ENCODE peak calls at places on chromosomes 12 and 14, in eight cellular contexts. V is naive thymus-derived CD4-positive, alpha-beta T cell; I is left lung; M is CD8-positive, alpha-beta memory T cell; W is A549; C is endodermal cell; K is Panc1; L is tibial artery. B is an unnamed sample.

GRCh38 chr14:21825147-21825743 is 151.6 kb upstream of the OR4E1 start:
- DNase-seq in K (no peak), C (peak; percentile 77), V (peak; percentile 51), W (peak; percentile 59), M (peak; percentile 34), I (no peak), L (no peak), B (no peak)

GRCh38 chr12:25761356-25761755 is 197.1 kb upstream of the RASSF8 start:
- DNase-seq in I (no peak), C (no peak), W (no peak), L (no peak), V (no peak), K (no peak), M (no peak), B (no peak)

GRCh38 chr12:28027328-28027727 is 54.8 kb upstream of the PTHLH start:
- DNase-seq in W (no peak), L (no peak), C (no peak), V (no peak), M (no peak), K (no peak), I (no peak), B (no peak)

GRCh38 chr14:91252901-91253794 is 8.6 kb upstream of the GPR68 start:
- DNase-seq in L (no peak), W (no peak), K (no peak), M (peak; percentile 59), C (peak; percentile 88), I (peak; percentile 92), V (no peak), B (no peak)

GRCh38 chr12:85657251-85657650 is 179.0 kb downstream of the RASSF9 start:
- DNase-seq in C (no peak), V (no peak), W (no peak), K (no peak), L (no peak), M (no peak), I (no peak), B (no peak)

GRCh38 chr12:110199360-110200123 is 75.4 kb downstream of the IFT81 start:
- DNase-seq in I (no peak), M (no peak), C (peak; percentile 64), L (no peak), W (peak; percentile 70), V (no peak), K (no peak), B (peak; percentile 46)

GRCh38 chr14:58738189-58738836 is 100.6 kb downstream of the DACT1 start:
- DNase-seq in L (no peak), C (no peak), K (no peak), I (no peak), M (no peak), W (peak; percentile 50), V (no peak), B (peak; percentile 69)

GRCh38 chr14:23437142-23438129 is 2.0 kb upstream of the MYH7 start:
- DNase-seq in I (no peak), C (peak; percentile 37), L (peak; percentile 24), W (no peak), V (no peak), K (no peak), M (no peak), B (no peak)

GRCh38 chr14:88233915-88234314 is 89.2 kb downstream of the KCNK10 start:
- DNase-seq in C (peak; percentile 75), M (no peak), K (no peak), L (no peak), V (no peak), I (no peak), W (peak; percentile 48), B (no peak)

GRCh38 chr14:70663707-70664179 is 22.0 kb downstream of the TTC9 start:
- DNase-seq in W (no peak), I (no peak), V (no peak), C (no peak), L (no peak), K (no peak), M (no peak), B (no peak)

GRCh38 chr14:45065951-45066350 is 18.0 kb upstream of the PRPF39 start:
- DNase-seq in W (no peak), L (no peak), V (no peak), C (no peak), K (no peak), M (no peak), I (no peak), B (no peak)

GRCh38 chr12:122423258-122424165 is 1.0 kb upstream of the CLIP1 start:
- DNase-seq in V (peak; percentile 5), L (no peak), W (peak; percentile 77), K (no peak), M (no peak), I (no peak), C (peak; percentile 85), B (peak; percentile 54)

GRCh38 chr14:100052819-100053218 is 12.4 kb upstream of the EVL start:
- DNase-seq in M (no peak), K (no peak), L (no peak), V (no peak), W (no peak), I (no peak), C (no peak), B (no peak)

GRCh38 chr14:57182760-57183503 is 85.8 kb downstream of the EXOC5 start:
- DNase-seq in C (peak; percentile 78), L (no peak), V (no peak), M (no peak), K (no peak), W (peak; percentile 34), I (no peak), B (no peak)

GRCh38 chr12:125185311-125185739 is 120.1 kb downstream of the AACS start:
- DNase-seq in W (no peak), V (no peak), C (peak; percentile 92), L (no peak), K (no peak), M (no peak), I (no peak), B (no peak)

GRCh38 chr12:100974747-100975146 is 180.2 kb downstream of the ANO4 start:
- DNase-seq in I (no peak), M (no peak), V (no peak), C (no peak), K (no peak), W (no peak), L (no peak), B (no peak)

DNA sequence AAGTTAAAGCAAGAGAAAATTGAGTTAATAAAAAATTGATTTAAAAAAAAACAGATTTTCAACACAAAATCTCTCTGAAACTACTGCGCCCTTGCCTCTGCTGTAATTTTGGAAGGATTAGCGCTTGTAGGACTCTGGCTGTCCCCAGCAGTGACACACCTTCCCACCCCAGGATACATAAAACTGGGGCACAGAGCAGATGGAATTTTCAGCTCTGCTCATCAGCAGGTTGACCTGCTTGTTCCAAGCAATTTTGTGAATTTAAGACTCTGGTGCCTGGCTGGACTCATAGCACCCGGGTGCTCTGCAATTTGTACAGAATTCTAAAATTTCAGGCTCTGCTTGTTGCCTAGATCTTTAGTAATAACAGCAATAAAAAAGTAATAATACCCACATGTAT is 257.8 kb upstream of the GARIN6 start:
- DNase-seq in K (no peak), L (no peak), V (no peak), I (no peak), W (no peak), M (no peak), C (no peak), B (no peak)
- H3K4me1 ChIP-seq in K (no peaks in the 10 kb centered on the region), L (no peaks in the 10 kb centered on the region), V (no peaks in the 10 kb centered on the region), I (no peaks in the 10 kb centered on the region), W (no peaks in the 10 kb centered on the region), M (no peaks in the 10 kb centered on the region), C (no peaks in the 10 kb centered on the region), B (no peaks in the 10 kb centered on the region)

DNA sequence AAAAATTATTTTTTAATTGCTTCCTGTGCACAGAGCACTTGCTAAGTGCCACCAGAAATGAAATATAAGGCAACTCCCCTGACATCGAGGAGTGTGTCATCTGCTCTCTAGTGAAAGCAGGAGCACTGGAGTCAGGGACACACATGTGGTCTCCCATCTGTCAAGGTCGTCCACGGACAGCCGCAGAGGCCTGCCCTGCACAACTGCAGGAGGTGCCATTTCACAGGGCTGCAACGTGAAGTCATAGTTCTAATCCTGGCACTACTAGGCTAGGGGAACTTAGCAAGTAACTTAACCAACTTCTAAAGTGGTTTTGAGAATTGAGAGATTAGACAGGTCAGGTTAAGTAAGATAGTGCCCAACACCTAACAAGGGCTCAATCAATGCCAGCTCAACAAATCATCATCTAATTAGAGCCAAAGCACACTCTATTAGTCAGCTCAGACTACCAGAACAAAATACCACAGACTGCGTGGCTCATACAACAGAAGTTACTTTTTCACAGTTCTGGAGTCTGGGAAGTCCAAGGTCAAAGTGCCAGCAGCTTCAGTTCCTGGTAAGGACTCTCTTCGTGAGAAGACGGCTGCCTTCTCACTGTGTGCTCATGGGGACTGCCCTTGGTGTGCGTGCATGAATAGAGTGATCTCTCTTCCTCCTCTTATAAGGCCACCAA is 30.7 kb downstream of the FOXN3 start:
- DNase-seq in M (no peak), V (no peak), L (no peak), W (no peak), I (no peak), C (peak; percentile 34), K (no peak), B (no peak)
- H3K27ac ChIP-seq in M (no peak overlapping the region), V (no peak overlapping the region), L (no peak overlapping the region), W (no peak overlapping the region), I (no peak overlapping the region), C (no peak overlapping the region), K (no peak overlapping the region), B (no peak overlapping the region)

GRCh38 chr14:89428163-89428523 is 11.1 kb upstream of the FOXN3 start:
- DNase-seq in L (no peak), M (no peak), V (no peak), W (no peak), I (no peak), K (no peak), C (no peak), B (no peak)

GRCh38 chr14:89428556-89429196 is 11.6 kb upstream of the FOXN3 start:
- DNase-seq in V (no peak), I (no peak), M (no peak), K (no peak), L (peak; percentile 86), C (peak; percentile 65), W (no peak), B (no peak)

GRCh38 chr14:89425931-89426330 is 8.9 kb upstream of the FOXN3 start:
- DNase-seq in M (no peak), L (peak; percentile 74), I (no peak), W (no peak), C (no peak), V (no peak), K (no peak), B (peak; percentile 94)

GRCh38 chr14:89429206-89430091 is 12.4 kb upstream of the FOXN3 start:
- DNase-seq in C (no peak), W (no peak), K (no peak), V (no peak), L (peak; percentile 65), M (no peak), I (no peak), B (no peak)

GRCh38 chr14:89427426-89428162 is 10.6 kb upstream of the FOXN3 start:
- DNase-seq in C (no peak), K (no peak), W (no peak), L (peak; percentile 63), M (no peak), I (no peak), V (no peak), B (no peak)
- H3K4me1 ChIP-seq in C (no peaks in the 10 kb centered on the region), K (no peaks in the 10 kb centered on the region), W (no peaks in the 10 kb centered on the region), L (peaks cover 49% of the 10 kb centered on the region), M (peaks cover 39% of the 10 kb centered on the region), I (peaks cover 13% of the 10 kb centered on the region), V (peaks cover 29% of the 10 kb centered on the region), B (peaks cover 83% of the 10 kb centered on the region)

DNA sequence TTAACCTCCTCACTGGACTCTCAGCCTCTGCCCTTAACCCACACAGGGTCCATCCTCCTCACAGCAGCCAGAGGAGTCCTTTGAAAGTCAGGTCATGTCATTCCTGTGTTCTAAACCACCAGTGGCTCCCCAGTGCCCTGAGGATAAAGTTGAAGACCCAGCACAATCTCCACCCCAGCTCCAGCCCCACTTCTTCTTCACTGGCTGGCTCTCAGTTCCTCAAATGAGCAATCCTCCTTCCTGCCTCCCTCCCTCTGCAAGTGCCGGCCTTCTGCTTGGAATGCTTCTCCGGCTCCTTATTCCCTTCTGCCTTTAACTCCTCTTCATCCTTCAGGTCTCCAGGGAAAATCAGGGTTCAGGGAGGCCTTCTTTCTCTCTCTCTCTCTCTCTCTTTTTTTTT is 32.0 kb upstream of the SPPL3 start:
- DNase-seq in K (no peak), I (no peak), V (no peak), M (no peak), W (no peak), C (no peak), L (peak; percentile 66), B (no peak)
- H3K27ac ChIP-seq in K (no peak overlapping the region), I (no peak overlapping the region), V (no peak overlapping the region), M (no peak overlapping the region), W (no peak overlapping the region), C (no peak overlapping the region), L (no peak overlapping the region), B (no peak overlapping the region)